ENCODE peak calls at places on chromosomes 5 and 9, in eight cellular contexts. G is activated gamma-delta T cell treated with anti-CD3 and anti-CD28 coated beads, Interleukin-2, amount 50 U/mL, for 16 hours; L is natural killer cell; K is naive thymus-derived CD8-positive, alpha-beta T cell; J is left ventricle myocardium superior; B is RWPE2; Y is astrocyte of the spinal cord; O is choroid plexus epithelial cell. Q is an unnamed sample.

GRCh38 chr5:98839469-98840383 is 66.3 kb downstream of the RGMB start:
- DNase-seq in L (no peak), B (no peak), K (no peak), G (no peak), Y (no peak), J (peak), O (peak), Q (no peak)

GRCh38 chr5:119049824-119050449 is 20.9 kb upstream of the DMXL1 start:
- DNase-seq in L (no peak), G (no peak), Y (peak), K (no peak), O (peak), J (no peak), B (no peak), Q (no peak)

GRCh38 chr9:69342769-69343168 is 17.8 kb downstream of the ENTREP1 start:
- DNase-seq in O (no peak), L (no peak), Y (no peak), B (no peak), K (no peak), G (no peak), J (no peak), Q (no peak)

GRCh38 chr5:997711-998110 is 10.9 kb upstream of the NKD2 start:
- DNase-seq in K (no peak), G (no peak), Y (no peak), J (peak), B (peak), O (no peak), L (no peak), Q (no peak)

GRCh38 chr9:1718836-1719235 is 296.3 kb upstream of the SMARCA2 start:
- DNase-seq in K (no peak), B (no peak), L (no peak), O (no peak), J (no peak), G (no peak), Y (no peak), Q (no peak)

GRCh38 chr5:120655828-120656435 is 191.8 kb downstream of the PRR16 start:
- DNase-seq in O (peak), J (no peak), K (no peak), G (no peak), B (no peak), Y (peak), L (no peak), Q (no peak)

GRCh38 chr9:4339783-4340335 is 40.0 kb upstream of the GLIS3 start:
- DNase-seq in O (no peak), B (no peak), K (no peak), Y (no peak), J (no peak), L (no peak), G (no peak), Q (no peak)

GRCh38 chr5:124343021-124343420 is 403.4 kb downstream of the ZNF608 start:
- DNase-seq in K (no peak), O (peak), Y (no peak), B (no peak), L (no peak), G (no peak), J (no peak), Q (no peak)

GRCh38 chr9:112894031-112894430 is 3.4 kb upstream of the SLC46A2 start:
- DNase-seq in L (no peak), K (no peak), B (no peak), J (no peak), G (no peak), Y (no peak), O (peak), Q (no peak)

GRCh38 chr9:127854169-127854833 is at the start of gene ENG:
- DNase-seq in K (no peak), L (no peak), O (peak), B (no peak), Y (peak), J (peak), G (no peak), Q (no peak)

GRCh38 chr5:106331415-106331814 is 1339.3 kb downstream of the EFNA5 start:
- DNase-seq in K (no peak), B (no peak), J (no peak), G (no peak), L (no peak), O (peak), Y (peak), Q (no peak)

GRCh38 chr9:124458441-124458840 is 8.2 kb downstream of the ADGRD2 start:
- DNase-seq in O (no peak), J (no peak), G (no peak), B (no peak), Y (no peak), L (no peak), K (no peak), Q (no peak)

GRCh38 chr5:153972240-153972639 is 66.5 kb downstream of the FAM114A2 start:
- DNase-seq in K (no peak), B (no peak), Y (no peak), O (no peak), G (no peak), J (no peak), L (no peak), Q (no peak)

GRCh38 chr5:67636091-67636490 is 439.5 kb upstream of the CD180 start:
- DNase-seq in J (peak), G (no peak), B (no peak), K (no peak), L (no peak), O (peak), Y (peak), Q (no peak)

GRCh38 chr5:119411935-119412623 is 40.2 kb upstream of the HSD17B4 start:
- DNase-seq in B (no peak), Y (peak), O (peak), L (peak), G (peak), K (peak), J (peak), Q (peak)

GRCh38 chr5:113336975-113337374 is 97.8 kb downstream of the TSSK1B start:
- DNase-seq in Y (peak), B (no peak), J (peak), K (no peak), G (no peak), L (no peak), O (peak), Q (no peak)

GRCh38 chr9:106310782-106311181 is 552.2 kb upstream of the ZNF462 start:
- DNase-seq in Y (no peak), L (peak), O (no peak), J (no peak), B (no peak), K (no peak), G (no peak), Q (no peak)

GRCh38 chr5:30994926-30995325 is 198.6 kb upstream of the CDH6 start:
- DNase-seq in B (no peak), L (no peak), Y (no peak), O (no peak), G (no peak), J (no peak), K (no peak), Q (no peak)

GRCh38 chr5:135559342-135559741 is 19.4 kb downstream of the CXCL14 start:
- DNase-seq in L (no peak), Y (no peak), G (no peak), B (no peak), K (no peak), J (no peak), O (peak), Q (no peak)

GRCh38 chr9:129486496-129487306 is 134.2 kb downstream of the C9orf50 start:
- DNase-seq in B (no peak), L (no peak), J (peak), O (peak), G (no peak), Y (peak), K (no peak), Q (no peak)

GRCh38 chr5:172878585-172879433 is 44.8 kb downstream of the ERGIC1 start:
- DNase-seq in J (peak), Y (peak), G (no peak), L (no peak), B (no peak), K (no peak), O (peak), Q (no peak)

GRCh38 chr9:135065151-135065550 is 22.3 kb upstream of the OLFM1 start:
- DNase-seq in O (no peak), J (no peak), Y (no peak), B (no peak), K (no peak), L (no peak), G (no peak), Q (no peak)

GRCh38 chr5:177310757-177311173 is 933 bp downstream of the MXD3 start:
- DNase-seq in Y (no peak), K (no peak), O (peak), G (no peak), B (no peak), J (no peak), L (no peak), Q (no peak)

GRCh38 chr9:93905473-93906133 is 49.6 kb downstream of the BARX1 start:
- DNase-seq in O (no peak), Y (no peak), G (no peak), J (no peak), K (no peak), B (no peak), L (no peak), Q (no peak)

GRCh38 chr5:142426676-142427364 is 102.0 kb upstream of the SPRY4 start:
- DNase-seq in L (no peak), Y (peak), O (peak), J (no peak), G (no peak), B (no peak), K (no peak), Q (no peak)

GRCh38 chr9:93088656-93089015 is 7.4 kb upstream of the CARD19 start:
- DNase-seq in L (no peak), K (no peak), J (no peak), Y (no peak), B (no peak), O (no peak), G (no peak), Q (no peak)

GRCh38 chr5:142881076-142881466 is 110.9 kb downstream of the ARHGAP26 start:
- DNase-seq in B (no peak), J (no peak), Y (peak), G (no peak), K (no peak), L (no peak), O (peak), Q (no peak)

GRCh38 chr9:7328453-7328852 is 471.1 kb downstream of the DMAC1 start:
- DNase-seq in O (no peak), K (no peak), G (no peak), B (no peak), L (no peak), Y (no peak), J (no peak), Q (no peak)

GRCh38 chr5:119537704-119538103 is 85.4 kb downstream of the HSD17B4 start:
- DNase-seq in B (no peak), O (peak), G (no peak), K (no peak), Y (peak), L (no peak), J (no peak), Q (no peak)

GRCh38 chr5:169165052-169165451 is 135.9 kb downstream of the SLIT3 start:
- DNase-seq in B (no peak), O (no peak), J (no peak), G (no peak), K (no peak), L (no peak), Y (no peak), Q (no peak)

GRCh38 chr9:77291714-77292113 is 114.4 kb downstream of the VPS13A start:
- DNase-seq in J (no peak), Y (no peak), B (no peak), L (no peak), G (no peak), O (peak), K (no peak), Q (no peak)

GRCh38 chr5:170886210-170886894 is 24.5 kb downstream of the RANBP17 start:
- DNase-seq in O (no peak), L (no peak), K (no peak), Y (no peak), B (no peak), J (no peak), G (no peak), Q (no peak)

GRCh38 chr5:88875609-88876234 is 7.3 kb downstream of the MEF2C start:
- DNase-seq in B (no peak), G (no peak), J (no peak), O (peak), K (no peak), Y (peak), L (no peak), Q (no peak)

GRCh38 chr5:2752059-2752874 is 790 bp upstream of the IRX2 start:
- DNase-seq in J (peak), Y (peak), K (no peak), L (no peak), B (peak), G (no peak), O (no peak), Q (no peak)

GRCh38 chr9:111597852-111598729 is 1.4 kb downstream of the PTGR1 start:
- DNase-seq in Y (peak), K (peak), G (peak), O (peak), L (peak), J (peak), B (peak), Q (peak)

GRCh38 chr9:117400131-117400530 is 14.7 kb downstream of the ASTN2 start:
- DNase-seq in B (no peak), G (no peak), K (no peak), Y (no peak), L (no peak), J (no peak), O (no peak), Q (no peak)

Q was measured in central memory CD4-positive, alpha-beta T cell.